ENCODE peak calls at places on chromosomes 16 and 17, in five cellular contexts. U, E, H, O and C are unnamed samples.

GRCh38 chr17:27442702-27443101 is 13.5 kb upstream of the KSR1 start:
- DNase-seq in O (no peak), U (no peak), H (no peak), E (no peak), C (no peak)

GRCh38 chr17:66713533-66714042 is 121.3 kb upstream of the CACNG5 start:
- DNase-seq in U (no peak), E (no peak), O (no peak), H (no peak), C (no peak)

GRCh38 chr17:43907425-43907981 is at the start of gene MPP2:
- DNase-seq in U (peak), E (peak), H (no peak), O (peak), C (peak)

GRCh38 chr17:76866774-76867577 is 1.2 kb upstream of the MGAT5B start:
- DNase-seq in E (no peak), H (no peak), U (peak), O (no peak), C (no peak)

GRCh38 chr17:28551421-28552186 is 820 bp downstream of the UNC119 start:
- DNase-seq in U (no peak), H (no peak), E (no peak), O (no peak), C (no peak)

GRCh38 chr17:8954339-8954738 is 11.2 kb downstream of the PIK3R5 start:
- DNase-seq in U (no peak), E (peak), H (peak), O (no peak), C (peak)

GRCh38 chr17:17030515-17031211 is 11.6 kb upstream of the MPRIP start:
- DNase-seq in U (no peak), O (no peak), E (no peak), H (no peak), C (no peak)

GRCh38 chr17:77619851-77620250 is 338.7 kb upstream of the TNRC6C start:
- DNase-seq in E (no peak), U (peak), O (no peak), H (no peak), C (peak)

GRCh38 chr17:51120357-51120738 is 320 bp downstream of the SPAG9 start:
- DNase-seq in E (peak), H (no peak), O (no peak), U (peak), C (no peak)

GRCh38 chr16:26627958-26628357 is 438.8 kb upstream of the C16orf82 start:
- DNase-seq in U (no peak), H (no peak), O (no peak), E (no peak), C (no peak)

GRCh38 chr16:77896357-77896972 is 108.1 kb downstream of the VAT1L start:
- DNase-seq in E (no peak), O (no peak), U (no peak), H (no peak), C (peak)

GRCh38 chr16:3215601-3216262 is 19.2 kb downstream of the ZNF200 start:
- DNase-seq in E (no peak), U (no peak), O (no peak), H (no peak), C (no peak)

GRCh38 chr17:80877829-80878303 is 113.8 kb upstream of the CHMP6 start:
- DNase-seq in H (peak), U (no peak), E (no peak), O (peak), C (no peak)

GRCh38 chr17:43803758-43804157 is 23.5 kb downstream of the CFAP97D1 start:
- DNase-seq in H (no peak), U (peak), E (no peak), O (no peak), C (no peak)

GRCh38 chr16:69773255-69773947 is 11.3 kb downstream of the WWP2 start:
- DNase-seq in O (no peak), H (no peak), U (no peak), E (no peak), C (no peak)

GRCh38 chr16:71645450-71645849 is 19.5 kb downstream of the MARVELD3 start:
- DNase-seq in U (peak), E (no peak), H (no peak), O (no peak), C (no peak)

GRCh38 chr17:72095316-72095715 is 25.5 kb upstream of the SOX9 start:
- DNase-seq in H (no peak), U (no peak), O (no peak), E (no peak), C (no peak)
- TF ChIP-seq POLR2A in H (no peak), U (no peak), O (no peak), E (no peak), C (no peak)

GRCh38 chr17:35088647-35088910 is 25.1 kb upstream of the RFFL start:
- DNase-seq in O (no peak), H (no peak), U (no peak), E (peak), C (peak)
- TF ChIP-seq CTCF in O (no peak), H (no peak), U (no peak), E (no peak), C (no peak)

DNA sequence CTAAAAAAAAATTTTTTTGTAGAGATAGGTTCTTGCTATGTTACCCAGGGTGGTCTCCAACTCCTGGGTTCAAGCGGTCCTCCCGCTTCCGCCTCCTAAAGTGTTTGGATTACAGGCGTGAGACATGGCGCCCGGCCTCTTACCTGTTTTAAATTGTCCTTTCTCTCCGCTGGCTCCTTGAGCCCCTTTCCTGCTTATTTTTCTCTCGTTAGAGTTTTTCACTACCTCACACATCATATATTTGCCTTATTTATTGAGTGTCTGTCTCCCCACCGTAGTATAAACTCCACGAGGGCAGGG is 760 bp upstream of the SEC14L5 start:
- DNase-seq in O (peak), E (peak), H (no peak), U (no peak), C (no peak)
- H3K4me3 ChIP-seq in O (peak), E (peak), H (peak), U (peak), C (peak)

GRCh38 chr16:81626181-81626674 is 152.9 kb upstream of the PLCG2 start:
- DNase-seq in O (no peak), H (no peak), U (peak), E (no peak), C (no peak)
- TF ChIP-seq POLR2A in O (no peak), H (no peak), U (no peak), E (no peak), C (no peak)